ENCODE peak calls at places on chromosomes 16 and 17, in five cellular contexts. O, K, F, I and W are unnamed samples.

GRCh38 chr16:84647830-84648594 is at the start of gene KLHL36:
- DNase-seq in I (no peak), F (no peak), O (peak), K (no peak), W (peak)

GRCh38 chr17:57097832-57098421 is 12.9 kb downstream of the AKAP1 start:
- DNase-seq in I (no peak), K (peak), O (no peak), F (no peak), W (peak)

GRCh38 chr16:57304169-57305061 is 19.9 kb upstream of the PLLP start:
- DNase-seq in K (peak), I (no peak), O (no peak), F (peak), W (peak)

GRCh38 chr17:72176902-72177660 is 56.3 kb downstream of the SOX9 start:
- DNase-seq in I (no peak), K (peak), F (no peak), O (no peak), W (no peak)

GRCh38 chr17:61152898-61153297 is 246.7 kb upstream of the TBX2 start:
- DNase-seq in K (no peak), F (no peak), O (no peak), I (no peak), W (peak)

GRCh38 chr17:67053438-67054000 is 9.2 kb downstream of the CACNG1 start:
- DNase-seq in I (no peak), K (no peak), F (no peak), O (no peak), W (no peak)

GRCh38 chr16:85753559-85753958 is 2.7 kb upstream of the C16orf74 start:
- DNase-seq in K (no peak), I (no peak), F (no peak), O (no peak), W (no peak)

GRCh38 chr16:67294927-67295326 is 15.6 kb downstream of the PLEKHG4 start:
- DNase-seq in K (peak), O (no peak), F (peak), I (no peak), W (peak)

GRCh38 chr16:18839555-18839954 is 38.2 kb upstream of the ARL6IP1 start:
- DNase-seq in I (no peak), O (no peak), K (no peak), F (peak), W (no peak)

GRCh38 chr16:79469999-79470398 is 130.5 kb downstream of the MAF start:
- DNase-seq in I (no peak), O (no peak), F (no peak), K (no peak), W (no peak)

GRCh38 chr17:45813051-45813731 is 29.1 kb downstream of the CRHR1 start:
- DNase-seq in O (peak), F (peak), K (no peak), I (peak), W (peak)

GRCh38 chr16:77310877-77311276 is 111.7 kb downstream of the SYCE1L start:
- DNase-seq in O (no peak), K (no peak), I (no peak), F (no peak), W (no peak)

GRCh38 chr16:10562361-10562899 is 18.0 kb downstream of the EMP2 start:
- DNase-seq in I (no peak), K (no peak), O (no peak), F (no peak), W (no peak)

GRCh38 chr16:87552772-87553171 is 49.5 kb upstream of the JPH3 start:
- DNase-seq in O (no peak), I (no peak), F (peak), K (no peak), W (peak)

DNA sequence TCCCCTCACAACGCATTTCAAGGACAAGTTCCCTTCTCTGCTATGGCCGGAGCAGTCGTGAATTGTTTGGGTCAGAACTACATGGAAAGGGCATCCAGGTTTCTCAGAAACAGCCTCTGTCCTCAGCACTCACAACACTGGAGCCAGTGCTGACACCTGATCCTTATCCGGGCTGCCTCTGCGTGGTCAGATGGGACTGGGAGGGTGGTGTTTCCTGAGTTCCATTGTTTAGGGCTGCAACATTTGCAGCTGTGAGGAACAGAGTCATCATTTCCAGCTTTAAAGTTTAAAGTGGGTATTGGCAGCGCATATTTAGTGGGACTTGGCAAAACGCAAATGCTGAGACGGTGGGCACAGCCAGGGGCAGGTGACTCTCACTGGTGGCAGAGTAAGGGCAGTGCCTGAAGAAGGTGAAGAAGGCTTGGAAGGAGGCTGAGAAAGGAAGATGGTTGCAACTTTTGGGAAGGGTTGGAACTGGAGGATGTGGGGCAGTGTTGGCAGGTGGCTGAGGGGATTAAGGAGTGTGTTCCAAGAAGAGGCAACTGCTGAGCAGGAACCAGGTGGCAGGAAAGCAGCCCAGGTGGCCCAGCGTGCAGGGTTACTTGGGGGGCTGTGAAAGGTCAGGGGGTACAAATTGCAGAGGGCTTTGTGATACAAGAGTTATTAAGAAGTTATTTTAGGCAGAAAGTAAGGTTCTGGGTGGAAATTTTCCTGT is 28.4 kb downstream of the WSCD1 start:
- DNase-seq in I (no peak), K (no peak), O (no peak), F (peak), W (no peak)
- H2BK15ac ChIP-seq in I (no peak), K (no peak), O (no peak), F (no peak), W (no peak)

GRCh38 chr17:76458580-76459490 is 5.9 kb upstream of the UBE2O start:
- DNase-seq in F (peak), I (peak), O (no peak), K (peak), W (peak)
- H3K4me3 ChIP-seq in F (no peak), I (no peak), O (no peak), K (no peak), W (no peak)

GRCh38 chr17:49946964-49947584 is 21.9 kb upstream of the DLX4 start:
- DNase-seq in F (no peak), K (no peak), O (no peak), I (no peak), W (no peak)
- H2BK5ac ChIP-seq in F (no peak), K (no peak), O (peak), I (no peak), W (no peak)

GRCh38 chr17:19401321-19402010 is 9.6 kb upstream of the RNF112 start:
- DNase-seq in O (no peak), I (no peak), F (no peak), K (no peak), W (no peak)
- H2BK15ac ChIP-seq in O (no peak), I (no peak), F (no peak), K (no peak), W (peak)

GRCh38 chr17:77437017-77437416 is 296.2 kb downstream of the SEC14L1 start:
- DNase-seq in F (no peak), K (peak), O (no peak), I (no peak), W (peak)
- H3K4me3 ChIP-seq in F (no peak), K (no peak), O (no peak), I (no peak), W (no peak)

GRCh38 chr17:16980813-16981731 is 9.2 kb upstream of the TNFRSF13B start:
- DNase-seq in K (no peak), I (no peak), F (peak), O (no peak), W (no peak)
- H2BK5ac ChIP-seq in K (no peak), I (no peak), F (no peak), O (no peak), W (no peak)

DNA sequence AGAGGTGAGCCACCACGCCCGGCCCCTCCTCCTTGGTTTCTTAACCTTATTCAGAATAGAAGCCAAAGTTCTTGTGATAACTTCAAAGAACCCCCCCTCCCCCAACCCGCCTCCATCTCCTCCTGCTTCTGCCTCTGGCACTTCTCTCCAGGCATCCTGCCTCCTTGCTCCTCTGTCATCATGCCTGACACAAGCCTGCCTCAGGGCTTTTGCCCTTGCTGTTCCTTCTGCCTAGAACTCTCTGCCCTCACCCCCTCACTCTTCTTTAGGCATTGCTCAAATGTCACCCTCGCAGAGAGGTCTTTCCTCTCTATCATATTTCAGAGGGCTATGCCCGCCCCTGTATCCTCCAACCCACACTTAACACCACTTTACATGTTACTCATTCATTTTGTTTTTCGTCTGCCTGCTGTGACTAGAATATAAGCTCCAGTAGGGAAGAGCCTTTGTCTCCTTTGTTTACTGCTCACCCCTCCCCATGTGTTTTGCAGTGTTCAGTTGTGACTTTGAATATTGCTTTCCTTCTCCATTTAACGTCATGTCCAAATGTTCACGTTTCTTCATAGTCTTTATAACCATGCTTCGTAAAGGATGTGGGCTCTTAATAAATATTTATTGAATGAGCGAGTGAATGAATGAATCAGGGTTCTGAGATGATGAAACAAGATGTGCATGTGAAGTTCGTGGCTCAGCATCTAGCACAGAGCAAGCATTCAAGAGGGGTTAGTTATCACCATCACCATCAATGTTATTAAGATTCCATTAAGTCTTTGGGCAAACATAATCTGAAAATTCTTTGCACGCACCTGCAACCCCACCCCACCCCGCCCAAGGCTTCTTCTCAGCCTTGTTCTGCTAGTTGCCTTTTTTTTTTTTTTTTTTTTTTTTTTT is 186.2 kb upstream of the WSCD1 start:
- DNase-seq in I (no peak), K (no peak), F (peak), O (no peak), W (peak)
- H2BK15ac ChIP-seq in I (no peak), K (no peak), F (no peak), O (no peak), W (no peak)